ENCODE peak calls at places on chromosomes 16 and 17, in ten cellular contexts. Z is activated T-helper 1 cell treated with anti-CD3 and anti-CD28 coated beads, Interleukin-2, amount 50 U/mL, for 16 hours; T is left ventricle myocardium superior; B is activated effector memory CD4-positive, alpha-beta T cell treated with anti-CD3 and anti-CD28 coated beads, Interleukin-2, amount 50 U/mL, for 16 hours; E is heart right ventricle; J is SK-MEL-5; K is PC-9; P is head of caudate nucleus; N is stimulated activated CD8-positive, alpha-beta memory T cell treated with anti-CD3 and anti-CD28 coated beads, Interleukin-7, amount 100 ng/mL, for 48 hours; A is EL. L is an unnamed sample.

GRCh38 chr16:14401839-14402115 is 228.3 kb downstream of the PARN start:
- DNase-seq in Z (no peak), T (no peak), B (no peak), E (peak), J (no peak), K (no peak), P (no peak), N (no peak), A (no peak), L (peak)

GRCh38 chr16:13999071-13999894 is 71.8 kb upstream of the MRTFB start:
- DNase-seq in Z (no peak), T (no peak), B (no peak), E (no peak), J (no peak), K (no peak), P (no peak), N (no peak), A (no peak), L (no peak)

GRCh38 chr17:45423304-45423703 is 9.4 kb downstream of the ARHGAP27 start:
- DNase-seq in Z (no peak), T (no peak), B (no peak), E (no peak), J (no peak), K (no peak), P (no peak), N (no peak), A (no peak), L (no peak)

GRCh38 chr17:51846561-51846960 is 312.0 kb downstream of the CA10 start:
- DNase-seq in Z (no peak), T (no peak), B (no peak), E (no peak), J (no peak), K (no peak), P (peak), N (no peak), A (no peak), L (no peak)

GRCh38 chr17:20935740-20936139 is 107.1 kb downstream of the USP22 start:
- DNase-seq in Z (no peak), T (no peak), B (no peak), E (no peak), J (no peak), K (peak), P (no peak), N (no peak), A (peak), L (no peak)

GRCh38 chr17:915416-916201 is 64.0 kb downstream of the NXN start:
- DNase-seq in Z (no peak), T (peak), B (no peak), E (peak), J (peak), K (no peak), P (no peak), N (no peak), A (no peak), L (peak)

GRCh38 chr17:80796430-80796861 is 195.2 kb upstream of the CHMP6 start:
- DNase-seq in Z (no peak), T (no peak), B (peak), E (no peak), J (no peak), K (no peak), P (peak), N (no peak), A (no peak), L (no peak)

GRCh38 chr16:87490091-87490798 is 2.6 kb downstream of the ZCCHC14 start:
- DNase-seq in Z (no peak), T (no peak), B (no peak), E (no peak), J (no peak), K (no peak), P (no peak), N (no peak), A (peak), L (no peak)

GRCh38 chr17:62755139-62755851 is 52.8 kb downstream of the MARCHF10 start:
- DNase-seq in Z (no peak), T (no peak), B (no peak), E (peak), J (no peak), K (no peak), P (no peak), N (no peak), A (no peak), L (no peak)

GRCh38 chr17:39156491-39156890 is 5.1 kb upstream of the PLXDC1 start:
- DNase-seq in Z (no peak), T (peak), B (no peak), E (no peak), J (no peak), K (no peak), P (no peak), N (no peak), A (peak), L (no peak)

GRCh38 chr16:84517366-84517765 is 12.9 kb upstream of the MEAK7 start:
- DNase-seq in Z (no peak), T (no peak), B (no peak), E (no peak), J (no peak), K (no peak), P (no peak), N (no peak), A (no peak), L (no peak)

GRCh38 chr16:84941916-84942315 is 69.4 kb downstream of the ZDHHC7 start:
- DNase-seq in Z (no peak), T (no peak), B (no peak), E (no peak), J (no peak), K (peak), P (no peak), N (no peak), A (peak), L (no peak)

GRCh38 chr17:31778538-31778937 is 80.5 kb downstream of the COPRS start:
- DNase-seq in Z (no peak), T (no peak), B (no peak), E (no peak), J (no peak), K (no peak), P (no peak), N (no peak), A (no peak), L (no peak)

GRCh38 chr17:72126575-72127486 is 6.0 kb downstream of the SOX9 start:
- DNase-seq in Z (no peak), T (no peak), B (no peak), E (no peak), J (peak), K (peak), P (no peak), N (no peak), A (peak), L (no peak)

GRCh38 chr16:2154533-2155090 is 970 bp upstream of the TRAF7 start:
- DNase-seq in Z (no peak), T (no peak), B (no peak), E (no peak), J (no peak), K (no peak), P (no peak), N (no peak), A (no peak), L (no peak)

GRCh38 chr17:29760279-29760721 is 137.6 kb upstream of the CORO6 start:
- DNase-seq in Z (peak), T (no peak), B (peak), E (no peak), J (peak), K (no peak), P (no peak), N (peak), A (peak), L (no peak)

GRCh38 chr17:29671661-29672060 is 48.9 kb upstream of the CORO6 start:
- DNase-seq in Z (no peak), T (no peak), B (no peak), E (no peak), J (no peak), K (no peak), P (no peak), N (no peak), A (no peak), L (no peak)

GRCh38 chr17:44204453-44204882 is 4.8 kb upstream of the ATXN7L3 start:
- DNase-seq in Z (no peak), T (no peak), B (no peak), E (no peak), J (no peak), K (no peak), P (no peak), N (no peak), A (peak), L (peak)

GRCh38 chr17:62562656-62563055 is 64.8 kb upstream of the MRC2 start:
- DNase-seq in Z (no peak), T (no peak), B (no peak), E (no peak), J (no peak), K (peak), P (no peak), N (no peak), A (peak), L (no peak)

GRCh38 chr16:6558661-6559060 is 774.0 kb upstream of the RBFOX1 start:
- DNase-seq in Z (no peak), T (no peak), B (no peak), E (no peak), J (no peak), K (no peak), P (no peak), N (no peak), A (no peak), L (no peak)

GRCh38 chr16:66196770-66197169 is 169.7 kb upstream of the CDH5 start:
- DNase-seq in Z (no peak), T (no peak), B (no peak), E (no peak), J (no peak), K (no peak), P (no peak), N (no peak), A (no peak), L (no peak)